ENCODE peak calls at places on chromosome X, in seven cellular contexts. N, Y, C, T, R, P and O are unnamed samples.

GRCh38 chrX:53930513-53931380 is 113.5 kb downstream of the PHF8 start:
- DNase-seq in N (no peak), Y (no peak), C (no peak), T (peak; percentile 3), R (no peak), P (no peak), O (no peak)

GRCh38 chrX:39762266-39762841 is 335.4 kb downstream of the BCOR start:
- DNase-seq in N (no peak), Y (no peak), C (no peak), T (no peak), R (no peak), P (no peak), O (no peak)

GRCh38 chrX:40199704-40200103 is 101.9 kb upstream of the BCOR start:
- DNase-seq in N (no peak), Y (no peak), C (no peak), T (no peak), R (no peak), P (no peak), O (no peak)

GRCh38 chrX:52574416-52575275 is 57.8 kb upstream of the XAGE1B start:
- DNase-seq in N (no peak), Y (no peak), C (no peak), T (peak; percentile 38), R (peak; percentile 46), P (peak; percentile 67), O (peak; percentile 14)

GRCh38 chrX:30851459-30851858 is 37.6 kb downstream of the TAB3 start:
- DNase-seq in N (no peak), Y (no peak), C (no peak), T (no peak), R (no peak), P (no peak), O (no peak)

GRCh38 chrX:21996872-21997271 is 35.3 kb upstream of the PHEX start:
- DNase-seq in N (peak; percentile 11), Y (no peak), C (no peak), T (no peak), R (no peak), P (no peak), O (no peak)

GRCh38 chrX:106726485-106727437 is at the start of gene RNF128:
- DNase-seq in N (peak; percentile 57), Y (peak; percentile 11), C (no peak), T (peak; percentile 55), R (peak; percentile 22), P (peak; percentile 62), O (no peak)

GRCh38 chrX:115372026-115372610 is 82.6 kb downstream of the LUZP4 start:
- DNase-seq in N (no peak), Y (no peak), C (no peak), T (no peak), R (no peak), P (no peak), O (no peak)

GRCh38 chrX:152637649-152638442 is at the start of gene GABRQ:
- DNase-seq in N (no peak), Y (peak; percentile 17), C (no peak), T (peak; percentile 42), R (peak; percentile 93), P (peak; percentile 62), O (no peak)